ENCODE peak calls at places on chromosomes 13 and 19, in four cellular contexts. One of them, this sample, is unnamed.

GRCh38 chr19:12913011-12913561 is 6.0 kb downstream of the SYCE2 start:
- DNase-seq in vagina: no peak
- DNase-seq in GM23338: peak
- DNase-seq in skeletal muscle cell: peak
- DNase-seq in this sample: peak

GRCh38 chr19:29694669-29695627 is 20.1 kb downstream of the C19orf12 start:
- DNase-seq in vagina: peak
- DNase-seq in GM23338: peak
- DNase-seq in skeletal muscle cell: no peak
- DNase-seq in this sample: peak

GRCh38 chr19:48798937-48799336 is 11.9 kb downstream of the BCAT2 start:
- DNase-seq in vagina: no peak
- DNase-seq in GM23338: peak
- DNase-seq in skeletal muscle cell: no peak
- DNase-seq in this sample: peak

GRCh38 chr19:30783212-30783611 is 411.0 kb downstream of the ZNF536 start:
- DNase-seq in vagina: no peak
- DNase-seq in GM23338: no peak
- DNase-seq in skeletal muscle cell: no peak
- DNase-seq in this sample: no peak

GRCh38 chr19:6354098-6354674 is 7.1 kb upstream of the CLPP start:
- DNase-seq in vagina: no peak
- DNase-seq in GM23338: peak
- DNase-seq in skeletal muscle cell: no peak
- DNase-seq in this sample: peak

GRCh38 chr13:112234131-112234875 is 141.9 kb upstream of the SPACA7 start:
- DNase-seq in vagina: no peak
- DNase-seq in GM23338: no peak
- DNase-seq in skeletal muscle cell: no peak
- DNase-seq in this sample: no peak

GRCh38 chr13:46656786-46657185 is 103.8 kb downstream of the LRCH1 start:
- DNase-seq in vagina: no peak
- DNase-seq in GM23338: no peak
- DNase-seq in skeletal muscle cell: no peak
- DNase-seq in this sample: no peak

GRCh38 chr19:17468302-17469091 is 1.8 kb upstream of the SLC27A1 start:
- DNase-seq in vagina: peak
- DNase-seq in GM23338: peak
- DNase-seq in skeletal muscle cell: no peak
- DNase-seq in this sample: peak

GRCh38 chr19:35592226-35592625 is 6.3 kb downstream of the PMIS2 start:
- DNase-seq in vagina: no peak
- DNase-seq in GM23338: peak
- DNase-seq in skeletal muscle cell: peak
- DNase-seq in this sample: peak

GRCh38 chr13:74133657-74134201 is 475 bp downstream of the KLF12 start:
- DNase-seq in vagina: peak
- DNase-seq in GM23338: peak
- DNase-seq in skeletal muscle cell: peak
- DNase-seq in this sample: peak

GRCh38 chr13:19596960-19597361 is 35.6 kb upstream of the TPTE2 start:
- DNase-seq in vagina: no peak
- DNase-seq in GM23338: no peak
- DNase-seq in skeletal muscle cell: no peak
- DNase-seq in this sample: no peak

GRCh38 chr19:55070755-55071502 is 4.7 kb upstream of the EPS8L1 start:
- DNase-seq in vagina: no peak
- DNase-seq in GM23338: no peak
- DNase-seq in skeletal muscle cell: peak
- DNase-seq in this sample: no peak

GRCh38 chr19:10006335-10006708 is 4.0 kb downstream of the COL5A3 start:
- DNase-seq in vagina: no peak
- DNase-seq in GM23338: no peak
- DNase-seq in skeletal muscle cell: peak
- DNase-seq in this sample: peak

GRCh38 chr19:7788933-7789323 is 25.9 kb downstream of the CLEC4M start:
- DNase-seq in vagina: no peak
- DNase-seq in GM23338: no peak
- DNase-seq in skeletal muscle cell: no peak
- DNase-seq in this sample: no peak

GRCh38 chr13:51874651-51875050 is 12.9 kb downstream of the CCDC70 start:
- DNase-seq in vagina: no peak
- DNase-seq in GM23338: no peak
- DNase-seq in skeletal muscle cell: no peak
- DNase-seq in this sample: no peak

GRCh38 chr13:23617551-23618014 is 47.4 kb downstream of the TNFRSF19 start:
- DNase-seq in vagina: no peak
- DNase-seq in GM23338: no peak
- DNase-seq in skeletal muscle cell: peak
- DNase-seq in this sample: no peak

GRCh38 chr19:43224855-43225253 is 19.4 kb upstream of the PSG4 start:
- DNase-seq in vagina: no peak
- DNase-seq in GM23338: no peak
- DNase-seq in skeletal muscle cell: no peak
- DNase-seq in this sample: no peak

GRCh38 chr19:369256-369655 is 24.7 kb upstream of the MIER2 start:
- DNase-seq in vagina: no peak
- DNase-seq in GM23338: no peak
- DNase-seq in skeletal muscle cell: no peak
- DNase-seq in this sample: peak

GRCh38 chr19:6066661-6067646 is 43.3 kb downstream of the RFX2 start:
- DNase-seq in vagina: peak
- DNase-seq in GM23338: peak
- DNase-seq in skeletal muscle cell: no peak
- DNase-seq in this sample: peak

GRCh38 chr13:48633695-48634094 is 20.0 kb upstream of the CYSLTR2 start:
- DNase-seq in vagina: no peak
- DNase-seq in GM23338: no peak
- DNase-seq in skeletal muscle cell: no peak
- DNase-seq in this sample: no peak

GRCh38 chr19:871446-872265 is 12.2 kb downstream of the CFD start:
- DNase-seq in vagina: no peak
- DNase-seq in GM23338: peak
- DNase-seq in skeletal muscle cell: no peak
- DNase-seq in this sample: peak

GRCh38 chr13:97257228-97257755 is 35.2 kb downstream of the MBNL2 start:
- DNase-seq in vagina: no peak
- DNase-seq in GM23338: no peak
- DNase-seq in skeletal muscle cell: no peak
- DNase-seq in this sample: no peak

GRCh38 chr19:5293607-5294089 is 47.0 kb downstream of the PTPRS start:
- DNase-seq in vagina: no peak
- DNase-seq in GM23338: peak
- DNase-seq in skeletal muscle cell: no peak
- DNase-seq in this sample: peak

GRCh38 chr19:49327878-49328544 is 3.0 kb upstream of the SLC6A16 start:
- DNase-seq in vagina: no peak
- DNase-seq in GM23338: peak
- DNase-seq in skeletal muscle cell: no peak
- DNase-seq in this sample: peak

GRCh38 chr13:42652642-42653415 is 78.9 kb downstream of the TNFSF11 start:
- DNase-seq in vagina: no peak
- DNase-seq in GM23338: peak
- DNase-seq in skeletal muscle cell: no peak
- DNase-seq in this sample: no peak

GRCh38 chr13:30301827-30302226 is 5.5 kb downstream of the KATNAL1 start:
- DNase-seq in vagina: no peak
- DNase-seq in GM23338: no peak
- DNase-seq in skeletal muscle cell: no peak
- DNase-seq in this sample: no peak

GRCh38 chr13:98922306-98922705 is 55.6 kb downstream of the DOCK9 start:
- DNase-seq in vagina: no peak
- DNase-seq in GM23338: no peak
- DNase-seq in skeletal muscle cell: no peak
- DNase-seq in this sample: no peak

GRCh38 chr13:64884976-64885375 is 2345.2 kb downstream of the PCDH9 start:
- DNase-seq in vagina: no peak
- DNase-seq in GM23338: no peak
- DNase-seq in skeletal muscle cell: no peak
- DNase-seq in this sample: no peak

GRCh38 chr13:76903544-76904162 is 17.4 kb upstream of the KCTD12 start:
- DNase-seq in vagina: no peak
- DNase-seq in GM23338: peak
- DNase-seq in skeletal muscle cell: no peak
- DNase-seq in this sample: peak

GRCh38 chr19:42254850-42255765 is at the start of gene ERF:
- DNase-seq in vagina: no peak
- DNase-seq in GM23338: peak
- DNase-seq in skeletal muscle cell: peak
- DNase-seq in this sample: peak

GRCh38 chr19:29806098-29806866 is 5.5 kb upstream of the CCNE1 start:
- DNase-seq in vagina: no peak
- DNase-seq in GM23338: peak
- DNase-seq in skeletal muscle cell: peak
- DNase-seq in this sample: peak

GRCh38 chr19:39100500-39101166 is 16.5 kb downstream of the ACP7 start:
- DNase-seq in vagina: no peak
- DNase-seq in GM23338: no peak
- DNase-seq in skeletal muscle cell: no peak
- DNase-seq in this sample: peak

GRCh38 chr19:39098365-39099269 is 14.4 kb downstream of the ACP7 start:
- DNase-seq in vagina: no peak
- DNase-seq in GM23338: peak
- DNase-seq in skeletal muscle cell: no peak
- DNase-seq in this sample: peak

GRCh38 chr19:39097721-39098120 is 13.6 kb downstream of the ACP7 start:
- DNase-seq in vagina: no peak
- DNase-seq in GM23338: no peak
- DNase-seq in skeletal muscle cell: no peak
- DNase-seq in this sample: no peak

GRCh38 chr19:39097299-39097698 is 13.1 kb downstream of the ACP7 start:
- DNase-seq in vagina: no peak
- DNase-seq in GM23338: no peak
- DNase-seq in skeletal muscle cell: no peak
- DNase-seq in this sample: no peak

DNA sequence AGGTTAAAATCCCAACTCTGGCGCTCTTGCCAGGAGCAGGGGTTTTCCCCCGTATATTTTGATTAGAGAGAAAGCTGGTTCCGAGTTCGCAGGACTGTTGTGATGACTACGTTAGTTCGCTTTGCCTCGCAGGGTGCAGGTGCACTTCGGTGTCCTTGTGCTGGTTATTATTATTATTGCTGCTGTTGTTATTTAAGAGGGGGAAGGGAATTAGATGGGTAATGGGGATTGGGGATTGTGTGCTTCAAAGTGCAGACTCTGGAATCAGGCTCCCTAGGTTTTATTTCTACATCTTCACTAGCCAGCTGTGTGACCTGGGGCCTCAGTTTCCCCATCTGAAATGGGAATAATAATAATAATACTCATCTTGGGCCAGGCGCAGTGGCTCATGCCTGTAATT is 15.2 kb downstream of the ACP7 start:
- DNase-seq in vagina: no peak
- DNase-seq in GM23338: peak
- DNase-seq in skeletal muscle cell: no peak
- DNase-seq in this sample: no peak
- H3K4me3 ChIP-seq in vagina: no peak
- H3K4me3 ChIP-seq in GM23338: peak
- H3K4me3 ChIP-seq in skeletal muscle cell: no peak
- H3K4me3 ChIP-seq in this sample: no peak

GRCh38 chr19:2717638-2718541 is 3.3 kb downstream of the DIRAS1 start:
- DNase-seq in vagina: no peak
- DNase-seq in GM23338: no peak
- DNase-seq in skeletal muscle cell: no peak
- DNase-seq in this sample: no peak

GRCh38 chr19:2720777-2721569 is at the start of gene DIRAS1:
- DNase-seq in vagina: no peak
- DNase-seq in GM23338: peak
- DNase-seq in skeletal muscle cell: no peak
- DNase-seq in this sample: peak

GRCh38 chr19:2721570-2722540 is 683 bp upstream of the DIRAS1 start:
- DNase-seq in vagina: no peak
- DNase-seq in GM23338: peak
- DNase-seq in skeletal muscle cell: no peak
- DNase-seq in this sample: peak

GRCh38 chr19:2719232-2719735 is 1.9 kb downstream of the DIRAS1 start:
- DNase-seq in vagina: no peak
- DNase-seq in GM23338: peak
- DNase-seq in skeletal muscle cell: no peak
- DNase-seq in this sample: peak

GRCh38 chr19:2719910-2720776 is 1.0 kb downstream of the DIRAS1 start:
- DNase-seq in vagina: no peak
- DNase-seq in GM23338: peak
- DNase-seq in skeletal muscle cell: no peak
- DNase-seq in this sample: peak
- H3K4me3 ChIP-seq in vagina: peak
- H3K4me3 ChIP-seq in GM23338: peak
- H3K4me3 ChIP-seq in skeletal muscle cell: peak
- H3K4me3 ChIP-seq in this sample: peak

GRCh38 chr13:45310341-45311138 is 30.4 kb downstream of the TPT1 start:
- DNase-seq in vagina: no peak
- DNase-seq in GM23338: no peak
- DNase-seq in skeletal muscle cell: no peak
- DNase-seq in this sample: no peak
- H3K4me3 ChIP-seq in vagina: no peak
- H3K4me3 ChIP-seq in GM23338: peak
- H3K4me3 ChIP-seq in skeletal muscle cell: peak
- H3K4me3 ChIP-seq in this sample: no peak

DNA sequence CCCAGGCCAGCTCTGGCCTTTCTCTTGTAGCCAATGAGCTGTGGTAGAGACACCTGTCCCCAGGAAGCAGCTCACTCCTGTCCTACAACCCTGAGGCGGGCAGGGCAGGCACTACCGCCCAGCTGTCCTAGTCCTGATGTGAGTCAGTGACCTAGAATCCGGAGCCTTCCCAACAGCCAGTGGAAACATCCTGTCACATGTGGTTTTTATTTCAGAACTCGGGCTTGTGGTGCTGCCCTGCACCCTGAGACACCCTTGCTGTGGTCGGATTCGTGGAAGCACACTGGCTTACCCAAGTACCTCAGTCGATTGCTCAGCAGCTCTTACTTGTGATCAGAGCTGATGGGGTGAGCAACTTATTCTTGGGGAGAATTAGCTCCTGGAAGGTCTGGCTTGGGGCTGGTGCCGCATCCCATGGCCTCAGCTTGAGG is 83.6 kb upstream of the ARHGEF7 start:
- DNase-seq in vagina: no peak
- DNase-seq in GM23338: no peak
- DNase-seq in skeletal muscle cell: peak
- DNase-seq in this sample: peak
- H3K4me3 ChIP-seq in vagina: no peak
- H3K4me3 ChIP-seq in GM23338: no peak
- H3K4me3 ChIP-seq in skeletal muscle cell: no peak
- H3K4me3 ChIP-seq in this sample: no peak

GRCh38 chr13:113412440-113412839 is 40.8 kb downstream of the ADPRHL1 start:
- DNase-seq in vagina: no peak
- DNase-seq in GM23338: no peak
- DNase-seq in skeletal muscle cell: no peak
- DNase-seq in this sample: no peak
- H3K4me3 ChIP-seq in vagina: no peak
- H3K4me3 ChIP-seq in GM23338: no peak
- H3K4me3 ChIP-seq in skeletal muscle cell: no peak
- H3K4me3 ChIP-seq in this sample: no peak

This sample was measured in H7.